ENCODE peak calls at places on chromosome 15, in five cellular contexts. E is ovary, Y is cardiac muscle cell, T is PC-9, R is gastrocnemius medialis. Z is an unnamed sample. For H3K27me3, the result is how much of the 10 kb centered on the place peaks cover.

GRCh38 chr15:60179786-60180391 is 175.8 kb downstream of the FOXB1 start:
- DNase-seq in E (no peak), R (no peak), Y (peak), T (no peak), Z (no peak)

GRCh38 chr15:60763668-60764067 is 284.7 kb upstream of the ICE2 start:
- DNase-seq in R (no peak), Y (no peak), T (no peak), E (no peak), Z (no peak)

GRCh38 chr15:82870727-82871576 is 61.5 kb downstream of the WHAMM start:
- DNase-seq in E (no peak), R (no peak), T (no peak), Y (peak), Z (no peak)

GRCh38 chr15:39595621-39596221 is 14.8 kb downstream of the THBS1 start:
- DNase-seq in E (no peak), R (no peak), T (no peak), Y (no peak), Z (no peak)

GRCh38 chr15:84631706-84632272 is 22.3 kb downstream of the WDR73 start:
- DNase-seq in E (no peak), R (no peak), Y (no peak), T (no peak), Z (no peak)

GRCh38 chr15:85379403-85380131 is 836 bp upstream of the AKAP13 start:
- DNase-seq in E (peak), T (no peak), Y (no peak), R (no peak), Z (peak)

GRCh38 chr15:49847937-49848823 is 227.3 kb downstream of the DTWD1 start:
- DNase-seq in R (no peak), T (no peak), E (no peak), Y (no peak), Z (no peak)

GRCh38 chr15:42490246-42490742 is 647 bp downstream of the ZNF106 start:
- DNase-seq in R (no peak), E (no peak), T (no peak), Y (no peak), Z (no peak)

GRCh38 chr15:38945551-38946298 is 381.1 kb upstream of the RASGRP1 start:
- DNase-seq in R (no peak), T (no peak), E (no peak), Y (no peak), Z (no peak)

GRCh38 chr15:65666257-65666656 is 44.5 kb downstream of the SLC24A1 start:
- DNase-seq in R (no peak), T (no peak), Y (no peak), E (no peak), Z (no peak)

GRCh38 chr15:72146934-72147333 is 28.7 kb downstream of the SENP8 start:
- DNase-seq in T (no peak), R (no peak), E (no peak), Y (no peak), Z (no peak)

GRCh38 chr15:25238716-25239470 is 199.9 kb downstream of the UBE3A start:
- DNase-seq in R (peak), T (no peak), Y (no peak), E (no peak), Z (no peak)

GRCh38 chr15:65952425-65953053 is 83.2 kb downstream of the RAB11A start:
- DNase-seq in Y (peak), R (no peak), E (no peak), T (no peak), Z (no peak)

GRCh38 chr15:63348392-63348791 is 33.3 kb downstream of the CA12 start:
- DNase-seq in R (no peak), T (peak), E (no peak), Y (no peak), Z (no peak)

GRCh38 chr15:59247364-59247763 is 40.7 kb downstream of the LDHAL6B start:
- DNase-seq in Y (peak), R (no peak), E (peak), T (peak), Z (peak)

GRCh38 chr15:52054381-52054780 is 35.4 kb downstream of the MAPK6 start:
- DNase-seq in E (no peak), T (peak), Y (no peak), R (no peak), Z (no peak)

GRCh38 chr15:34209421-34210282 is at the start of gene KATNBL1:
- DNase-seq in E (peak), T (peak), Y (peak), R (peak), Z (peak)

GRCh38 chr15:75348563-75349350 is 1.9 kb downstream of the NEIL1 start:
- DNase-seq in R (no peak), Y (peak), E (no peak), T (no peak), Z (no peak)

DNA sequence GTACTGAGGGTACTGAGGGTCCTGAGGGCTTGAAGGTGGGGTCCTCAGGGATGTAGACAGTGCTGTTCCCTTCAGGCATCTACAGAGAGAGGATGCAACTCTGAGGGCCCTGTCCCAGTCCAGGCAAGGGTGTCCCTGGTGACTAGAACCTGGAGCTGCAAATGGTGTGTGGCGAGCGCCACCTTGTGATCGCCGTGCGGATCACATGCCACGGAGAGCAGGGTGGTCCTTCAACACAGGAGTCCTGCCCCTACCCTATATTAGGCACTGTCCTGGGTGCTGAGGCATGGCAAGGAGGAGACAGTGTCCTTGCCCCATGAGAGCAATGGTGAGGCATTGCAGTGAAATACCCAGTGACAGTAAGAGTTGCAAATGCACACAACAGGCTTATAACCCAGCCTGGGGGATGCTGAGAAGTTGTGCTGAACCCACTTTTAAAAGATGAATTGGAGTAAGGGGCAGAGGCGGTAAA is 23.6 kb downstream of the RHCG start:
- DNase-seq in R (no peak), T (peak), E (no peak), Y (peak), Z (peak)
- TF ChIP-seq CTCF in R (peak), T (peak), E (no peak), Y (peak), Z (peak)

DNA sequence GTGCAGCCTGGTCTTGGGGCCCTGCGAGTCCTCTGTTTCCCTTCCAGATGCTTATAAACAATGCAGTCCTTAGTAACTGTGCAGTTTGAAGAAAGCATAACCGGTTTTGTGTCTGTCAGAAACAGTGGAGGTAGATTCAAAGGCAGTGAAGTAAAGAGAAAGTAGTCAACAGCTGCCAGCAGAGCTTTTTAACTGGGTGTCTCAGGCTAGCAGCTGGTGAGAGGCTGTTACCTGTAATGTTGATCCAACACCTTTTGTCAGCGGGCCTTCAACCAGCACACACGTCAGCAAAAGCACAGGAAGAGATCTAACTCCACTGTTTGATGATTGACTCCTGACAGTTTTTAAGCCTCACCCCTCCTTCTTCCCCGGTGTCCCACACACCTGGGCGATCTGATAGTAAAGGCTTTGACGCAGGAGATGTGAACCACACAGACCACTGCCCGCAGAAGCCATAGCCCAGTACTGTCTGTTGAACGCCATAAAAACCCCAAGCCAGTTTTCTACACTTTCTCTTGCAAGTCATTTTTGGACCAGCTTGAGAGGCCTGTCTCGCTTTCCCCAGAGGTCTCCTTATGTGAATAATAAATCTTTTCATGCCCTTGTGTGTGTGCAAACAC is 178.0 kb downstream of the FMN1 start:
- DNase-seq in T (no peak), Y (no peak), E (no peak), R (no peak), Z (no peak)
- H3K4me3 ChIP-seq in T (no peak), Y (no peak), E (no peak), R (no peak), Z (no peak)

DNA sequence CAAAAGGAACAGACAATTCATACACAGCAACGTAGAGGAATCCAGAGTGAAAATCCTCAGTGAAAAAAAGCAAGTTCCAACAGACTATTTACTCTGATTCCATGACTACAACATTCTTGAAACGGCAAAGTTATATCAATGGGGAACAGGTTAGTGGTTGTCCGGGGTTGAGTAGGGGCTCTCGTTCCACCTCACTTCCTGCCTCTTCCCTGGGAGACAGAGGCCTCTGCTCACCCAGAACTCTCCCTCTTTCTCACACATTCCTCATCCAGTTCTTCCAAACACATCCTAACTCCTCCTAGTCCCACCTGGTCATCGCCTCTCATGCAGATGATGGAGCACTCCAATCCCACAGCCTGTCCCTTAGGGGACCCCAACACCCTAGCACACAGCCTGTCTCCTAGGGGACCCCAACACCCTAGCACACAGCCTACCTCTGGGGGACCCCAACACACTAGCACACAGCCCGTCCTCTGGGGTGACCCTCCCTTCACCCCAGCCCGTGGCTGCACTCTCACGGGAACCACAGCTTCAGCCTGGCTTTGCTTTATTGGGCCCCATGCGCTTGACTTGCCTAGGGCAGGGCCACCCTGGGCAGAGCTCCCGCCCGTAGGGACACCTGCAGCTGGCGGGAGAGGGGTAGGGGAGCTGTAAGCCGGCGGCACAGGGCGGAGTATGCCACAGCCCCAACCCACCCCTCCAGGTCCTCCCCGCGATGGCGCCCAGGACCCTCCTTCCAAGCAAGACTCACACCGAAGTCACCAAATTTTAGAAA is 5.2 kb downstream of the OCA2 start:
- DNase-seq in E (no peak), R (no peak), T (no peak), Y (no peak), Z (no peak)
- H3K27me3 ChIP-seq in E (under half), R (under half), T (under half), Y (half or more), Z (under half)

GRCh38 chr15:96354731-96355560 is 24.4 kb downstream of the NR2F2 start:
- DNase-seq in Y (no peak), E (peak), T (peak), R (no peak), Z (no peak)
- TF ChIP-seq CTCF in Y (peak), E (peak), T (peak), R (peak), Z (no peak)

GRCh38 chr15:92304239-92304975 is 89.3 kb upstream of the ST8SIA2 start:
- DNase-seq in E (no peak), R (no peak), Y (peak), T (no peak), Z (no peak)

GRCh38 chr15:92306662-92307061 is 87.0 kb upstream of the ST8SIA2 start:
- DNase-seq in E (no peak), R (no peak), T (no peak), Y (peak), Z (no peak)

DNA sequence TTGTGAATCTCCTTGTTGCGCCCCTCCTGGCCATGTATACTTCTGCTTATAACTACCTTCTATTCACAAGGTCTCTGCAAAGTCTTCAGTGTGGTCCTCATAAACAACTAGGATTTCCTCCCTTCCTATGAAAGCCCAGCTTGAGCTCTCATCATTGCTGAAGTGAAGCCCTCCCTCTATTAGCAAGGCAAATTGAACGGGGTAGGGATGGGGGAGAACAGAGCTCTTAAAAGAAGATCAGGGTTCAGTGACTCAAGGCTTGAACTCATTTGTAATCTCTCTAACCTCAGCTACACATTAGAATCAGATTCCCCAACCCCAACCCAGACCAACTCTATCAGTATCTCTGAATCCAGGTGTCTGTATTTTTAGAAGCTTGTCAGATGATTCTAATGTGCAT is 88.3 kb upstream of the ST8SIA2 start:
- DNase-seq in R (no peak), E (no peak), Y (no peak), T (no peak), Z (no peak)
- H3K4me3 ChIP-seq in R (no peak), E (no peak), Y (no peak), T (no peak), Z (no peak)

DNA sequence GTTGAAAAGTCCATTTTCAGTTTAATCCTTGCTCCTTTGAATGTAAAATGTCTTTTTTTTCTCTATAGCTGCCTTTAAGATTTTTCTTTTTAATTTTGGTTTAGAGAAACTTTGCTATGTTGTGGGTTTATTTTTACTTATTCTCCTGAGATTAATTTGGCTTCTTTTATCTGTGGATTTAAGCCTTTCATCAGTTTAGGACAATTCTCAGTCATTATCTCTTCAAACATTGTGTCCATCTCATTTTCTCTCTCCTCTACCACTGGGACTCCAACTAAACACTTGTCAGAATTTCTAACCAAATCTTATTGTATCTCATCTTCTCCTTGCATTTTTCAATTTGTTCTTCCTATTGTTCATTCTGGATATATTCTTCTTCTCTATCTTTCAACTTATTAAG is 12.4 kb upstream of the ITGA11 start:
- DNase-seq in T (no peak), R (no peak), Y (no peak), E (no peak), Z (no peak)
- H3K27me3 ChIP-seq in T (under half), R (under half), Y (under half), E (under half), Z (under half)

GRCh38 chr15:64549860-64550259 is 89.5 kb downstream of the ZNF609 start:
- DNase-seq in T (no peak), E (no peak), R (no peak), Y (no peak), Z (no peak)

GRCh38 chr15:64544450-64544849 is 84.1 kb downstream of the ZNF609 start:
- DNase-seq in T (no peak), R (no peak), Y (no peak), E (no peak), Z (no peak)

GRCh38 chr15:64552281-64552948 is 92.0 kb downstream of the ZNF609 start:
- DNase-seq in R (no peak), E (no peak), T (no peak), Y (no peak), Z (no peak)

DNA sequence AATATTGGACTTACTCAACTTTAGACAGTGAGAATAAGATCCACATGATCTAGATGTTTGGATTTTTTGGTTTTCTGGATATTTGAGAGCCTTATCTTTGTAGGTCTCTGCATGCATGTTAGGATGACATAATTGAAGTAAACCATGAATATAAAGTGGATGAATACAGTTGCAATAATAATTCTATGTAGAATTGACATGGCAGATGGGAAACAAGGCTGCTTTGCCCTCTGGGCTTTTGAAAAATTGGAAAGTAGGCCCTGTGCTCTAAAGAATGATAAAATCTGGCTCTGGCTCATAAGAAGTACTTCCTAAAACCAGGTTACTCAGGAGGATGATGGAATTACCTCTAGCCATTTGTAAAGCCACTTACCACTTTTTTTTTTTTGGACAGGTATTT is 86.9 kb downstream of the ZNF609 start:
- DNase-seq in Y (no peak), E (no peak), R (no peak), T (no peak), Z (no peak)
- TF ChIP-seq CTCF in Y (no peak), E (no peak), R (no peak), T (no peak), Z (no peak)

GRCh38 chr15:73923488-73924164 is 2.6 kb upstream of the LOXL1 start:
- DNase-seq in R (no peak), E (no peak), T (no peak), Y (no peak), Z (no peak)
- H3K4me3 ChIP-seq in R (no peak), E (no peak), T (no peak), Y (no peak), Z (no peak)

DNA sequence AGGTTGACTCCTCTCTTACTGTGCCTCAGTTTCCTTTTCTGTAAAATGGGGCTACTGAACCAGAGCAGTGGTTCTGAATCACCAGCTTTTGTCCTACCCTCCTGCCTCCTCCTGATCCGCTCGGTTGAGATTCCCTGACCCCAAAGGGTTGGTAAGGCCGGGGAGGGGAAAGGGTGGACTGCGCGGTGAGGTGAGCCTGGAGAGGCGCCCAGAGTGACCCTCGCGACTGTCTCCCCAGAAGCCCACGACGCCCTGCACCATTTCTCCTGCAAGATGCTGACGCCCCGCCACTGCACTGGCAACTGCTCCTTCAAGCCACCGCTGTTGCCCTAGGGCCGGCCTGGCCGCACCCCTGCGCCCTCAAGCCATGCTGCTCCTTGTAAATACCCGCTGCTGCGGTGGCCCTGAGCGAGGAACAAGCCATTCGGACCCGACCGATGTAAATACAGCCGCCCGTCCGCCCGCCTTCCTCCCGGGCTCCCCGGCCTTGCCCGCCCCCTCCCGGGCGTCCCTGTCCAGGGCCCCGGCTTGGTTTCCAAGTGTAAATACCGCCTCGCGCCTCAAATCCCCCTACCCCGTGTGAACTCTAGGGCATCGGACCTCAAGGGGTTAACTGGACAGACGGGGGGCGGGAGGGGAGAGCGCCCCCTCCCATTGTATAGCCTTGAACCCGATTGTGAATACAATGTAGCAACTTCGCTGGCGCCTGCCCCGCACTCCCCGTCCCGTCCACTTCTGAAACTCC is 6.2 kb downstream of the RNU6-1 start:
- DNase-seq in R (no peak), T (no peak), Y (peak), E (peak), Z (peak)
- H3K27me3 ChIP-seq in R (under half), T (under half), Y (half or more), E (under half), Z (under half)

DNA sequence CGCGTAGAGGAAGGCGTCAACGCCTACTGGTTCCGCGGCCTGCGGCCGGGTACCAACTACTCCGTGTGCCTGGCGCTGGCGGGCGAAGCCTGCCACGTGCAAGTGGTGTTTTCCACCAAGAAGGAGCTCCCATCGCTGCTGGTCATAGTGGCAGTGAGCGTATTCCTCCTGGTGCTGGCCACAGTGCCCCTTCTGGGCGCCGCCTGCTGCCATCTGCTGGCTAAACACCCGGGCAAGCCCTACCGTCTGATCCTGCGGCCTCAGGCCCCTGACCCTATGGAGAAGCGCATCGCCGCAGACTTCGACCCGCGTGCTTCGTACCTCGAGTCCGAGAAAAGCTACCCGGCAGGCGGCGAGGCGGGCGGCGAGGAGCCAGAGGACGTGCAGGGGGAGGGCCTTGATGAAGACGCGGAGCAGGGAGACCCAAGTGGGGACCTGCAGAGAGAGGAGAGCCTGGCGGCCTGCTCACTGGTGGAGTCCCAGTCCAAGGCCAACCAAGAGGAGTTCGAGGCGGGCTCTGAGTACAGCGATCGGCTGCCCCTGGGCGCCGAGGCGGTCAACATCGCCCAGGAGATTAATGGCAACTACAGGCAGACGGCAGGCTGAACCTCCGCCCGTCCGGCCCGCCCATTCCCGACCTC is 4.1 kb downstream of the ISLR2 start:
- DNase-seq in R (no peak), E (no peak), T (no peak), Y (peak), Z (peak)
- TF ChIP-seq CTCF in R (peak), E (no peak), T (peak), Y (peak), Z (peak)

Z was measured in GM06990.